ENCODE peak calls at places on chromosome 19, in seven cellular contexts. One of them, this sample, is unnamed.

GRCh38 chr19:10858204-10858828 is 10.1 kb downstream of the C19orf38 start:
- DNase-seq in esophagus muscularis mucosa: no peak
- DNase-seq in colonic mucosa: no peak
- DNase-seq in body of pancreas: no peak
- DNase-seq in CD8-positive, alpha-beta T cell: no peak
- DNase-seq in HCT116: no peak
- DNase-seq in A549: no peak
- DNase-seq in this sample: peak; percentile 48

GRCh38 chr19:49684251-49684982 is 5.0 kb upstream of the ADM5 start:
- DNase-seq in esophagus muscularis mucosa: no peak
- DNase-seq in colonic mucosa: no peak
- DNase-seq in body of pancreas: no peak
- DNase-seq in CD8-positive, alpha-beta T cell: no peak
- DNase-seq in HCT116: no peak
- DNase-seq in A549: peak; percentile 57
- DNase-seq in this sample: peak; percentile 52

GRCh38 chr19:39301562-39301961 is 5.4 kb downstream of the IFNL1 start:
- DNase-seq in esophagus muscularis mucosa: no peak
- DNase-seq in colonic mucosa: no peak
- DNase-seq in body of pancreas: no peak
- DNase-seq in CD8-positive, alpha-beta T cell: no peak
- DNase-seq in HCT116: no peak
- DNase-seq in A549: no peak
- DNase-seq in this sample: no peak

GRCh38 chr19:44738603-44739585 is 9.6 kb upstream of the BCL3 start:
- DNase-seq in esophagus muscularis mucosa: no peak
- DNase-seq in colonic mucosa: peak; percentile 68
- DNase-seq in body of pancreas: peak; percentile 68
- DNase-seq in CD8-positive, alpha-beta T cell: no peak
- DNase-seq in HCT116: no peak
- DNase-seq in A549: peak; percentile 96
- DNase-seq in this sample: peak; percentile 38

GRCh38 chr19:48094129-48094842 is 16.3 kb downstream of the PLA2G4C start:
- DNase-seq in esophagus muscularis mucosa: no peak
- DNase-seq in colonic mucosa: no peak
- DNase-seq in body of pancreas: no peak
- DNase-seq in CD8-positive, alpha-beta T cell: no peak
- DNase-seq in HCT116: no peak
- DNase-seq in A549: no peak
- DNase-seq in this sample: no peak

GRCh38 chr19:33458171-33458633 is 63.4 kb downstream of the PEPD start:
- DNase-seq in esophagus muscularis mucosa: no peak
- DNase-seq in colonic mucosa: no peak
- DNase-seq in body of pancreas: no peak
- DNase-seq in CD8-positive, alpha-beta T cell: no peak
- DNase-seq in HCT116: no peak
- DNase-seq in A549: no peak
- DNase-seq in this sample: no peak

GRCh38 chr19:57269515-57270250 is 10.6 kb upstream of the ZNF460 start:
- DNase-seq in esophagus muscularis mucosa: no peak
- DNase-seq in colonic mucosa: no peak
- DNase-seq in body of pancreas: no peak
- DNase-seq in CD8-positive, alpha-beta T cell: no peak
- DNase-seq in HCT116: no peak
- DNase-seq in A549: no peak
- DNase-seq in this sample: no peak

GRCh38 chr19:7928741-7929701 is 3.1 kb upstream of the CTXN1 start:
- DNase-seq in esophagus muscularis mucosa: no peak
- DNase-seq in colonic mucosa: no peak
- DNase-seq in body of pancreas: peak; percentile 62
- DNase-seq in CD8-positive, alpha-beta T cell: peak; percentile 75
- DNase-seq in HCT116: no peak
- DNase-seq in A549: peak; percentile 40
- DNase-seq in this sample: peak; percentile 75

GRCh38 chr19:41584260-41584810 is 8.4 kb downstream of the CEACAM21 start:
- DNase-seq in esophagus muscularis mucosa: peak; percentile 55
- DNase-seq in colonic mucosa: no peak
- DNase-seq in body of pancreas: no peak
- DNase-seq in CD8-positive, alpha-beta T cell: no peak
- DNase-seq in HCT116: no peak
- DNase-seq in A549: no peak
- DNase-seq in this sample: no peak

GRCh38 chr19:48802623-48803022 is 8.2 kb downstream of the BCAT2 start:
- DNase-seq in esophagus muscularis mucosa: no peak
- DNase-seq in colonic mucosa: no peak
- DNase-seq in body of pancreas: no peak
- DNase-seq in CD8-positive, alpha-beta T cell: no peak
- DNase-seq in HCT116: no peak
- DNase-seq in A549: no peak
- DNase-seq in this sample: peak; percentile 0

GRCh38 chr19:4051175-4052101 is 15.3 kb downstream of the ZBTB7A start:
- DNase-seq in esophagus muscularis mucosa: no peak
- DNase-seq in colonic mucosa: peak; percentile 33
- DNase-seq in body of pancreas: no peak
- DNase-seq in CD8-positive, alpha-beta T cell: no peak
- DNase-seq in HCT116: no peak
- DNase-seq in A549: peak; percentile 39
- DNase-seq in this sample: no peak

GRCh38 chr19:12521996-12522395 is 29.3 kb downstream of the ZNF564 start:
- DNase-seq in esophagus muscularis mucosa: no peak
- DNase-seq in colonic mucosa: no peak
- DNase-seq in body of pancreas: no peak
- DNase-seq in CD8-positive, alpha-beta T cell: no peak
- DNase-seq in HCT116: no peak
- DNase-seq in A549: peak; percentile 18
- DNase-seq in this sample: no peak

GRCh38 chr19:4537953-4538600 is 1.8 kb downstream of the LRG1 start:
- DNase-seq in esophagus muscularis mucosa: no peak
- DNase-seq in colonic mucosa: no peak
- DNase-seq in body of pancreas: no peak
- DNase-seq in CD8-positive, alpha-beta T cell: no peak
- DNase-seq in HCT116: no peak
- DNase-seq in A549: no peak
- DNase-seq in this sample: no peak

GRCh38 chr19:54030895-54031586 is 32.7 kb downstream of the VSTM1 start:
- DNase-seq in esophagus muscularis mucosa: no peak
- DNase-seq in colonic mucosa: no peak
- DNase-seq in body of pancreas: no peak
- DNase-seq in CD8-positive, alpha-beta T cell: no peak
- DNase-seq in HCT116: no peak
- DNase-seq in A549: peak; percentile 48
- DNase-seq in this sample: no peak
- TF ChIP-seq CTCF in esophagus muscularis mucosa: no peak
- TF ChIP-seq CTCF in colonic mucosa: no peak
- TF ChIP-seq CTCF in body of pancreas: no peak
- TF ChIP-seq CTCF in CD8-positive, alpha-beta T cell: no peak
- TF ChIP-seq CTCF in HCT116: peak; percentile 47
- TF ChIP-seq CTCF in A549: peak; percentile 55
- TF ChIP-seq CTCF in this sample: no peak

DNA sequence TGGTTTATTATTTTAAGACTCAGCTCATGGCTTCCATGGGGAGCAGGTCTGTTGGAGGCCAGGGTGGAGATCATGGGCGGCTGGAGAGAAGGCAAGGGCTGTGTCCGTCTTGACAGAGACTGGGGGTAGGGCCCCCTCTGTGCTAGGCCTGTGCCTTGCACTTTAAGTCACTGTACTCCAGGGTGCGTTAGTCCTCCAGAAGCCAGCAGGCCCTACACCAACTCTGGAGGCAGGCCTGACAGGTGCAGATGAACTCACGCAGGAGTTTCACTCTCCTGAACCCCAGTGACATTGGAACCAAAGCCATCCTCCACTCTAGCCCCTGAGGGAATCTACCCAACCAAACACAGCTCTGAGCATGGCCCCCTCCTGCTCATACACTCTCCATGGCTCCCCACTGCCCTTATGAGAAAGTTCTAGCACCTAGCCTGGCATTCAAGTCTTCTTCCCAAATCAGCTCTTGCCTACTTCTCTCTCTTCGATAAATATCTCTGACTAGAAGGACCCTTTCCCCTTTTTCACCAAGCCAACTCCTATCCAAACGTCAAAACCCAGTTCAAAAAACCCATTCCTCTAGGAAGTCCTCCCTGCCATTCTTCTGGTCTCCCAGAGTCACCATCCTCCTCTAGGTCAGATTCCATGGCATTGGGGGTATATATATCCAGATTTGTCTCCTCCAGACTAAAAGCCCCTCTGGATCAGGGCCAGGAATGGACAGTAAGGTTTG is 15.1 kb downstream of the MEF2B start:
- DNase-seq in esophagus muscularis mucosa: no peak
- DNase-seq in colonic mucosa: no peak
- DNase-seq in body of pancreas: no peak
- DNase-seq in CD8-positive, alpha-beta T cell: no peak
- DNase-seq in HCT116: no peak
- DNase-seq in A549: no peak
- DNase-seq in this sample: no peak
- TF ChIP-seq CTCF in esophagus muscularis mucosa: no peak
- TF ChIP-seq CTCF in colonic mucosa: no peak
- TF ChIP-seq CTCF in body of pancreas: no peak
- TF ChIP-seq CTCF in CD8-positive, alpha-beta T cell: no peak
- TF ChIP-seq CTCF in HCT116: no peak
- TF ChIP-seq CTCF in A549: no peak
- TF ChIP-seq CTCF in this sample: no peak

GRCh38 chr19:1216756-1217155 is 11.2 kb downstream of the STK11 start:
- DNase-seq in esophagus muscularis mucosa: no peak
- DNase-seq in colonic mucosa: no peak
- DNase-seq in body of pancreas: no peak
- DNase-seq in CD8-positive, alpha-beta T cell: no peak
- DNase-seq in HCT116: no peak
- DNase-seq in A549: no peak
- DNase-seq in this sample: no peak

GRCh38 chr19:1217366-1217765 is 11.8 kb downstream of the STK11 start:
- DNase-seq in esophagus muscularis mucosa: no peak
- DNase-seq in colonic mucosa: no peak
- DNase-seq in body of pancreas: no peak
- DNase-seq in CD8-positive, alpha-beta T cell: no peak
- DNase-seq in HCT116: no peak
- DNase-seq in A549: no peak
- DNase-seq in this sample: no peak

GRCh38 chr19:1214299-1214861 is 8.8 kb downstream of the STK11 start:
- DNase-seq in esophagus muscularis mucosa: no peak
- DNase-seq in colonic mucosa: no peak
- DNase-seq in body of pancreas: no peak
- DNase-seq in CD8-positive, alpha-beta T cell: no peak
- DNase-seq in HCT116: no peak
- DNase-seq in A549: no peak
- DNase-seq in this sample: no peak

GRCh38 chr19:1213391-1214286 is 8.1 kb downstream of the STK11 start:
- DNase-seq in esophagus muscularis mucosa: no peak
- DNase-seq in colonic mucosa: peak; percentile 78
- DNase-seq in body of pancreas: peak; percentile 49
- DNase-seq in CD8-positive, alpha-beta T cell: peak; percentile 32
- DNase-seq in HCT116: no peak
- DNase-seq in A549: no peak
- DNase-seq in this sample: peak; percentile 55

DNA sequence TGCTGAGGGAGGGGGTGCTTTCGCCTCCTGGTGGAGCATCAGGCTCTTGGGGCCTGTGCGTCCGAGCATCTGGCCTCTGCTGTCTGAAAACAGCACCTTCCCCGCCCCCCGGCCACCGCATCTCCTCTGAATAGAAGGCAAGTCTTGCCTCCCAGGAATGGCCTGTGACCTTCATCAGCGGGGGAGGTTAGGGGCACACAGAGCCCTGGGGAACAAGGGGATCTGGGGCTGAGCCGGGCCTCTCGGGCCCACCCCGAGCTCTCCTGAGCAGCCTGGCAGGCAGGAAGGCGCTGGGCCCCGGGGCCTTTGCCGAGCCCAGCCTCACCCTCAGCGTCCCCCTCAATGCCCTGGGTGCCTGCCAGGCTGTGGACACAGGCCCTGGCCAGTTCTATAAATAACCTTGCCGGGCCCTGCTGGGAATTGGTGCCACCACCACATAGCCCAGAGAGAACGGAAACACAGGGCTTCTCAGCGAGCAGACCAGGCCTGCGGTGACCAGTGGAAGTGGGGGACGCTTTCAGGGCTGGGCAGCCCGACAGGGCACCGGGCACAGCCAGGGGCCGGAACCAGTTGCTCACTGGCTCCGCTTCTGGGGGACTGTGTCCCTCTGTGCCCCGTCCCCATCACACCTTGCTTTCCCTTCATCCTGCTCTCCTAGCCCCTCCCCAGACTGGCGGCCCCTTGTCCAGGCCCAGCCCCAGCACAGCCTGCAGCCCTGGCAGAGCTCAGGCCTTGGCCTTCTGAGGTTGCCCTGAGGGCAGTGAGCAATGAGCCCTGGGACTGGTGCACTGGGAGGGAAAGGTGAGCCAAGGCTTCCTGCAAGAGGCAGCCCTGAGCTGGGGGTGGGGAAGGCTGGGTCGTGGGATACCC is 9.5 kb downstream of the STK11 start:
- DNase-seq in esophagus muscularis mucosa: no peak
- DNase-seq in colonic mucosa: no peak
- DNase-seq in body of pancreas: peak; percentile 86
- DNase-seq in CD8-positive, alpha-beta T cell: no peak
- DNase-seq in HCT116: no peak
- DNase-seq in A549: no peak
- DNase-seq in this sample: no peak
- TF ChIP-seq CTCF in esophagus muscularis mucosa: no peak
- TF ChIP-seq CTCF in colonic mucosa: no peak
- TF ChIP-seq CTCF in body of pancreas: no peak
- TF ChIP-seq CTCF in CD8-positive, alpha-beta T cell: no peak
- TF ChIP-seq CTCF in HCT116: no peak
- TF ChIP-seq CTCF in A549: no peak
- TF ChIP-seq CTCF in this sample: no peak

GRCh38 chr19:30696514-30696913 is 324.3 kb downstream of the ZNF536 start:
- DNase-seq in esophagus muscularis mucosa: no peak
- DNase-seq in colonic mucosa: no peak
- DNase-seq in body of pancreas: peak; percentile 77
- DNase-seq in CD8-positive, alpha-beta T cell: no peak
- DNase-seq in HCT116: no peak
- DNase-seq in A549: peak; percentile 78
- DNase-seq in this sample: no peak
- TF ChIP-seq CTCF in esophagus muscularis mucosa: no peak
- TF ChIP-seq CTCF in colonic mucosa: no peak
- TF ChIP-seq CTCF in body of pancreas: peak; percentile 58
- TF ChIP-seq CTCF in CD8-positive, alpha-beta T cell: no peak
- TF ChIP-seq CTCF in HCT116: no peak
- TF ChIP-seq CTCF in A549: peak; percentile 37
- TF ChIP-seq CTCF in this sample: no peak

This sample was measured in GM10248.